ENCODE peak calls at places on chromosomes 13 and 19, in six cellular contexts. L is A549; K is CD8-positive, alpha-beta memory T cell; Z is naive thymus-derived CD4-positive, alpha-beta T cell; N is activated CD8-positive, alpha-beta T cell treated with anti-CD3 and anti-CD28 coated beads, Interleukin-2, amount 10 ng/mL, durations not matched to agents 7 days and 5 days; B is AG04449. H is an unnamed sample.

GRCh38 chr13:58239774-58240268 is 608.3 kb downstream of the PCDH17 start:
- DNase-seq in N (no peak), L (no peak), B (no peak), Z (no peak), K (no peak), H (no peak)

GRCh38 chr19:38043649-38044144 is 136.7 kb downstream of the SIPA1L3 start:
- DNase-seq in N (no peak), B (no peak), Z (no peak), K (no peak), L (no peak), H (no peak)

GRCh38 chr19:43738780-43739211 is 16.0 kb downstream of the SMG9 start:
- DNase-seq in K (peak), L (peak), Z (no peak), N (no peak), B (no peak), H (no peak)

GRCh38 chr19:43784251-43784980 is 3.6 kb upstream of the KCNN4 start:
- DNase-seq in N (peak), K (peak), L (peak), B (peak), Z (peak), H (peak)

GRCh38 chr19:33465371-33465770 is 56.2 kb downstream of the PEPD start:
- DNase-seq in K (no peak), Z (no peak), B (no peak), L (no peak), N (no peak), H (no peak)

GRCh38 chr13:46639033-46639981 is 86.3 kb downstream of the LRCH1 start:
- DNase-seq in N (no peak), Z (no peak), B (no peak), K (no peak), L (no peak), H (no peak)

GRCh38 chr19:1362385-1363257 is 21.1 kb upstream of the NDUFS7 start:
- DNase-seq in B (no peak), L (no peak), K (no peak), Z (no peak), N (no peak), H (no peak)

GRCh38 chr19:15154002-15154612 is 46.7 kb downstream of the NOTCH3 start:
- DNase-seq in K (no peak), L (peak), Z (no peak), B (no peak), N (peak), H (no peak)

GRCh38 chr13:36553501-36553900 is 120.3 kb upstream of the SERTM1 start:
- DNase-seq in Z (no peak), K (no peak), B (no peak), L (no peak), N (no peak), H (no peak)

GRCh38 chr19:6590458-6591319 is at the start of gene CD70:
- DNase-seq in B (no peak), K (peak), L (peak), N (peak), Z (no peak), H (no peak)

GRCh38 chr13:95723428-95723827 is 46.5 kb downstream of the DNAJC3 start:
- DNase-seq in Z (no peak), B (no peak), K (no peak), N (no peak), L (no peak), H (no peak)

GRCh38 chr19:43432866-43433673 is 18.4 kb downstream of the TEX101 start:
- DNase-seq in L (peak), B (no peak), N (peak), Z (peak), K (peak), H (no peak)

GRCh38 chr19:41851456-41851855 is 6.6 kb downstream of the DMRTC2 start:
- DNase-seq in L (no peak), Z (no peak), K (no peak), B (no peak), N (no peak), H (no peak)

GRCh38 chr13:94558721-94559120 is 37.2 kb downstream of the TGDS start:
- DNase-seq in B (no peak), L (peak), K (no peak), N (peak), Z (peak), H (no peak)